ENCODE peak calls at places on chromosomes 7 and 10, in eight cellular contexts. R, V, Z, K, B, M, I and G are unnamed samples.

GRCh38 chr7:85075864-85076263 is 111.0 kb downstream of the SEMA3D start:
- DNase-seq in R (no peak), K (no peak), M (no peak), V (no peak), B (no peak), I (no peak), Z (no peak), G (no peak)

GRCh38 chr10:80281292-80281691 is 8.2 kb downstream of the MAT1A start:
- DNase-seq in M (no peak), V (no peak), I (no peak), B (no peak), R (no peak), Z (no peak), K (no peak), G (no peak)

GRCh38 chr7:116548506-116548905 is 23.7 kb downstream of the CAV1 start:
- DNase-seq in V (no peak), B (no peak), M (no peak), Z (no peak), K (no peak), R (no peak), I (no peak), G (no peak)

GRCh38 chr10:126565456-126565855 is 105.0 kb downstream of the C10orf90 start:
- DNase-seq in K (no peak), Z (no peak), V (no peak), I (no peak), M (no peak), B (no peak), R (no peak), G (no peak)

GRCh38 chr7:70775570-70776156 is 356.3 kb upstream of the GALNT17 start:
- DNase-seq in B (no peak), I (no peak), K (no peak), Z (no peak), M (no peak), R (peak; percentile 10), V (no peak), G (no peak)

GRCh38 chr7:129502708-129503685 is 666 bp downstream of the SMKR1 start:
- DNase-seq in R (no peak), V (no peak), I (no peak), Z (no peak), K (peak; percentile 17), B (no peak), M (no peak), G (no peak)

GRCh38 chr10:71998119-71998839 is 34.1 kb downstream of the CHST3 start:
- DNase-seq in B (peak; percentile 88), M (no peak), I (no peak), R (peak; percentile 54), K (no peak), V (no peak), Z (no peak), G (no peak)

GRCh38 chr7:156640949-156641485 is 443 bp downstream of the RNF32 start:
- DNase-seq in V (no peak), M (peak; percentile 28), R (peak; percentile 79), B (no peak), Z (no peak), K (peak; percentile 40), I (no peak), G (no peak)

GRCh38 chr7:82729172-82730030 is 285.8 kb upstream of the CACNA2D1 start:
- DNase-seq in K (no peak), M (peak; percentile 59), I (no peak), B (peak; percentile 10), R (peak; percentile 68), V (peak; percentile 2), Z (no peak), G (no peak)

GRCh38 chr7:113100091-113100723 is 13.6 kb upstream of the GPR85 start:
- DNase-seq in B (peak; percentile 74), V (no peak), M (no peak), R (no peak), Z (no peak), K (no peak), I (no peak), G (no peak)

GRCh38 chr7:130560972-130561371 is 69.1 kb downstream of the MEST start:
- DNase-seq in I (no peak), Z (peak; percentile 2), V (peak; percentile 10), B (no peak), M (peak; percentile 50), K (no peak), R (peak; percentile 60), G (no peak)

GRCh38 chr10:133129151-133129853 is 30.7 kb upstream of the KNDC1 start:
- DNase-seq in V (no peak), R (no peak), Z (no peak), B (no peak), M (no peak), K (no peak), I (peak; percentile 68), G (no peak)

GRCh38 chr10:89115876-89116627 is 91.1 kb downstream of the CH25H start:
- DNase-seq in B (no peak), I (peak; percentile 33), V (peak; percentile 15), Z (peak; percentile 72), K (no peak), M (peak; percentile 75), R (peak; percentile 51), G (peak; percentile 46)

GRCh38 chr7:29914180-29914579 is 75.4 kb downstream of the SCRN1 start:
- DNase-seq in M (no peak), K (no peak), V (no peak), R (no peak), B (no peak), I (no peak), Z (no peak), G (no peak)

GRCh38 chr10:58384536-58384998 is 643 bp upstream of the TFAM start:
- DNase-seq in V (no peak), I (no peak), M (no peak), K (no peak), Z (no peak), B (no peak), R (no peak), G (no peak)

GRCh38 chr7:99557196-99557607 is 1.2 kb upstream of the ZNF655 start:
- DNase-seq in K (no peak), I (no peak), B (no peak), V (no peak), R (peak; percentile 21), Z (no peak), M (no peak), G (no peak)

GRCh38 chr10:98445200-98445812 is 1.4 kb downstream of the HPS1 start:
- DNase-seq in M (no peak), I (no peak), K (no peak), V (no peak), B (no peak), Z (no peak), R (no peak), G (no peak)

GRCh38 chr10:132546567-132547420 is 9.2 kb downstream of the INPP5A start:
- DNase-seq in B (peak; percentile 48), R (peak; percentile 80), V (no peak), M (no peak), K (no peak), Z (no peak), I (no peak), G (no peak)

GRCh38 chr7:155404976-155405375 is 53.0 kb upstream of the EN2 start:
- DNase-seq in M (no peak), K (no peak), B (no peak), Z (no peak), I (peak; percentile 68), R (no peak), V (no peak), G (no peak)

GRCh38 chr7:2032030-2032875 is 200.5 kb downstream of the MAD1L1 start:
- DNase-seq in B (peak; percentile 34), I (peak; percentile 61), V (no peak), M (no peak), R (peak; percentile 80), K (no peak), Z (no peak), G (no peak)

GRCh38 chr7:129361771-129362170 is 72.5 kb upstream of the STRIP2 start:
- DNase-seq in K (no peak), Z (no peak), B (no peak), R (no peak), I (no peak), V (no peak), M (no peak), G (no peak)

GRCh38 chr7:118184392-118184899 is 482 bp downstream of the LSM8 start:
- DNase-seq in R (peak; percentile 35), V (no peak), B (no peak), K (no peak), I (no peak), Z (no peak), M (no peak), G (no peak)

GRCh38 chr10:75926763-75927162 is 495.3 kb downstream of the LRMDA start:
- DNase-seq in V (no peak), K (no peak), B (peak; percentile 61), I (no peak), R (no peak), M (no peak), Z (no peak), G (no peak)

GRCh38 chr7:79241288-79242055 is 212.0 kb downstream of the MAGI2 start:
- DNase-seq in R (peak; percentile 64), V (no peak), K (no peak), I (no peak), Z (peak; percentile 60), M (peak; percentile 77), B (no peak), G (peak; percentile 19)

GRCh38 chr7:28160551-28160991 is 20.0 kb downstream of the JAZF1 start:
- DNase-seq in R (no peak), K (no peak), V (no peak), B (no peak), Z (peak; percentile 30), I (no peak), M (peak; percentile 50), G (no peak)

GRCh38 chr7:131010714-131011436 is 276.9 kb upstream of the KLF14 start:
- DNase-seq in B (no peak), I (no peak), R (no peak), M (peak; percentile 39), Z (no peak), K (peak; percentile 27), V (no peak), G (no peak)

GRCh38 chr10:119608316-119609155 is 11.8 kb upstream of the TIAL1 start:
- DNase-seq in R (peak; percentile 57), K (peak; percentile 31), M (peak; percentile 30), Z (no peak), I (peak; percentile 80), V (no peak), B (peak; percentile 56), G (no peak)

GRCh38 chr7:139739863-139740597 is 37.8 kb downstream of the HIPK2 start:
- DNase-seq in V (no peak), I (no peak), B (peak; percentile 36), K (no peak), M (no peak), R (no peak), Z (no peak), G (no peak)